ENCODE peak calls at places on chromosome 12, in seven cellular contexts. R, B, Z, C, T, K and X are unnamed samples.

GRCh38 chr12:67663121-67663520 is 14.6 kb downstream of the DYRK2 start:
- DNase-seq in R (no peak), B (no peak), Z (no peak), C (no peak), T (no peak), K (no peak), X (no peak)

GRCh38 chr12:123645851-123646250 is 12.2 kb downstream of the GTF2H3 start:
- DNase-seq in R (no peak), B (no peak), Z (no peak), C (no peak), T (no peak), K (no peak), X (no peak)

GRCh38 chr12:68919581-68920239 is 13.3 kb downstream of the CPM start:
- DNase-seq in R (no peak), B (no peak), Z (no peak), C (no peak), T (no peak), K (no peak), X (no peak)

GRCh38 chr12:65501935-65502334 is 223.5 kb downstream of the MSRB3 start:
- DNase-seq in R (no peak), B (no peak), Z (no peak), C (no peak), T (no peak), K (no peak), X (no peak)

GRCh38 chr12:54725233-54725843 is 77.2 kb upstream of the DCD start:
- DNase-seq in R (no peak), B (peak), Z (no peak), C (no peak), T (no peak), K (no peak), X (no peak)

GRCh38 chr12:119594399-119594730 is 791 bp downstream of the TMEM233 start:
- DNase-seq in R (no peak), B (no peak), Z (no peak), C (no peak), T (no peak), K (no peak), X (no peak)

GRCh38 chr12:101838628-101839323 is 8.0 kb upstream of the GNPTAB start:
- DNase-seq in R (no peak), B (no peak), Z (no peak), C (no peak), T (no peak), K (no peak), X (no peak)

GRCh38 chr12:98745578-98746391 is 100.7 kb downstream of the APAF1 start:
- DNase-seq in R (peak), B (no peak), Z (no peak), C (no peak), T (no peak), K (no peak), X (no peak)

GRCh38 chr12:100703868-100704267 is 90.7 kb upstream of the ANO4 start:
- DNase-seq in R (no peak), B (no peak), Z (no peak), C (no peak), T (no peak), K (no peak), X (no peak)

GRCh38 chr12:123104809-123105208 is 46.1 kb downstream of the PITPNM2 start:
- DNase-seq in R (no peak), B (no peak), Z (no peak), C (no peak), T (no peak), K (no peak), X (no peak)

GRCh38 chr12:38139456-38139855 is 177.1 kb upstream of the ALG10B start:
- DNase-seq in R (no peak), B (no peak), Z (no peak), C (no peak), T (no peak), K (no peak), X (no peak)

GRCh38 chr12:80838708-80839107 is 99.0 kb downstream of the LIN7A start:
- DNase-seq in R (no peak), B (no peak), Z (no peak), C (no peak), T (no peak), K (no peak), X (no peak)

GRCh38 chr12:124696689-124697476 is 129.5 kb upstream of the NCOR2 start:
- DNase-seq in R (no peak), B (no peak), Z (no peak), C (no peak), T (no peak), K (peak), X (no peak)
- TF ChIP-seq EP300 in R (no peak), B (no peak), Z (no peak), C (no peak), T (no peak), K (no peak), X (no peak)

GRCh38 chr12:108671110-108671509 is 37.4 kb upstream of the SELPLG start:
- DNase-seq in R (no peak), B (no peak), Z (no peak), C (no peak), T (no peak), K (no peak), X (no peak)

GRCh38 chr12:108675792-108676191 is 42.1 kb upstream of the SELPLG start:
- DNase-seq in R (no peak), B (no peak), Z (no peak), C (no peak), T (no peak), K (no peak), X (no peak)

GRCh38 chr12:108670066-108670631 is 36.5 kb upstream of the SELPLG start:
- DNase-seq in R (no peak), B (no peak), Z (no peak), C (no peak), T (no peak), K (no peak), X (no peak)

GRCh38 chr12:108668532-108668931 is 34.8 kb upstream of the SELPLG start:
- DNase-seq in R (no peak), B (no peak), Z (no peak), C (no peak), T (no peak), K (no peak), X (no peak)

DNA sequence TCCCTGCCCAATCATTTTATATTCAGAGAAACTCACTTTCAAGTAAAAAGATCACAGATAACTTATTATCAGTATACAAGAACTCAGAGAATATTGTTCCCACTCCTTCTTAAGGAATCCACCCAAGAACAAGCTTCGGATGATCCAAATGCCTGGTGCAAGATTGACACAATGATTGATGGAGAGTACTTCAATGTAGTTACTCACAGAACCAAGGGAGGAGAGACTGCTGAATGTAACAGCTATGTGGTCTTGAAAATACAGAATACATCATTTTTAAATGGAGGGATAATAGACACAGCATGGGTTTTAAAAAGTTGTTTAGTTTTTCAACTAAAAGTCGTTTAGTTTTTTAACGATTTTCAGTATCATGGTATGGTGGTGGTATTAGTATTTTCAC is 38.4 kb upstream of the SELPLG start:
- DNase-seq in R (no peak), B (no peak), Z (no peak), C (no peak), T (no peak), K (no peak), X (no peak)
- TF ChIP-seq EP300 in R (no peak), B (no peak), Z (no peak), C (no peak), T (no peak), K (no peak), X (no peak)

DNA sequence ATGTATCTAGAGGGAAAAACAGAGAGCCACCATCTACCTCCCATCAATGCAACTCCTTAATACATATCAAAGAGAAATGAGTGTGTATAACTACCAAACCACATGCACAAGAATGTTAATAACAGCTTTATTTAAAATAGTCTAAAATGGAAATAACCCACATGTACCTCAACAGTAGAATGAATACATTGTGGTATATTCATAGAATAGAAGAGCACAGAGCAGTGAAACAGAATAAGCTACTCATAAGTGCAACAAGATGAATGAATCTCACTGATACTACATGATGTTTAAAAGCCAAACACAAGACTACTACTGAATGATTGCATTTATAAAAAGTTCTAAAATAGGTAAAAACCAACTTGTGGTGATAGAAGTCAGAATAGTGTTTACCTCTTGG is 232.5 kb downstream of the BTG1 start:
- DNase-seq in R (no peak), B (no peak), Z (no peak), C (no peak), T (no peak), K (no peak), X (no peak)
- TF ChIP-seq EP300 in R (no peak), B (no peak), Z (no peak), C (no peak), T (no peak), K (no peak), X (no peak)

GRCh38 chr12:116941188-116941587 is 30.4 kb downstream of the FBXW8 start:
- DNase-seq in R (no peak), B (no peak), Z (no peak), C (no peak), T (no peak), K (no peak), X (no peak)
- TF ChIP-seq EP300 in R (no peak), B (no peak), Z (no peak), C (no peak), T (no peak), K (no peak), X (no peak)

GRCh38 chr12:26976687-26977086 is 37.5 kb downstream of the TM7SF3 start:
- DNase-seq in R (no peak), B (no peak), Z (no peak), C (no peak), T (no peak), K (no peak), X (no peak)
- TF ChIP-seq EP300 in R (no peak), B (no peak), Z (no peak), C (no peak), T (no peak), K (no peak), X (no peak)

GRCh38 chr12:76698966-76699365 is 64.9 kb upstream of the ZDHHC17 start:
- DNase-seq in R (no peak), B (no peak), Z (no peak), C (no peak), T (no peak), K (no peak), X (no peak)

GRCh38 chr12:76708291-76708690 is 55.6 kb upstream of the ZDHHC17 start:
- DNase-seq in R (no peak), B (no peak), Z (no peak), C (no peak), T (no peak), K (no peak), X (no peak)

GRCh38 chr12:76706099-76706498 is 57.8 kb upstream of the ZDHHC17 start:
- DNase-seq in R (no peak), B (no peak), Z (no peak), C (no peak), T (no peak), K (no peak), X (no peak)

GRCh38 chr12:76706761-76707160 is 57.2 kb upstream of the ZDHHC17 start:
- DNase-seq in R (no peak), B (no peak), Z (no peak), C (no peak), T (no peak), K (no peak), X (no peak)

DNA sequence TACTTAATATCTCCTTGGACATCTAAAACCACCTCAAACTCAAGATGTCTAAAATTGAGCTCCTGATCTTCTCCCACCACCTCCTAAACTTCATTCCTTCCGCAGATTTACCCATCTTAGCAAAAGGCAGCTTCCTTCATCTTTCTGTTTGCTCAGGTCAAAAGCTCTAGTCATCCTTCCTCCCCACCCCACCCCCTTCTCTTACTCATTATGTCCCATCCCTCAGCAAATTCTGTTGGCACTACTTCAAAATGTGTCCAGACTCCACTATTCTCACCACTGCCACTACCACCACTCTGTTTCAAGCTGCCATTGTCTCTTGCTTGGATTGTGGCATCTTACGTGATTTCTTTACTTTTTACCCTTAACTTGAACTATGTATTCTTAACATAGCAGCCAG is 59.2 kb upstream of the ZDHHC17 start:
- DNase-seq in R (no peak), B (no peak), Z (no peak), C (no peak), T (no peak), K (no peak), X (no peak)
- TF ChIP-seq EP300 in R (no peak), B (no peak), Z (no peak), C (no peak), T (no peak), K (no peak), X (no peak)